ENCODE peak calls at places on chromosomes 12 and 14, in ten cellular contexts. G is pancreas, J is endothelial cell of umbilical vein, K is upper lobe of right lung, L is AG04450, T is left ventricle myocardium inferior, B is hepatocyte, N is tibial artery, C is K562, U is body of pancreas. E is an unnamed sample.

GRCh38 chr14:77488558-77488957 is 10.1 kb downstream of the ISM2 start:
- DNase-seq in T (no peak), G (no peak), J (no peak), N (no peak), C (no peak), L (no peak), B (no peak), K (no peak), U (no peak), E (no peak)

GRCh38 chr12:115946867-115947695 is 330.4 kb downstream of the MED13L start:
- DNase-seq in B (no peak), C (peak; percentile 47), U (no peak), G (no peak), T (no peak), K (no peak), J (no peak), L (no peak), N (no peak), E (no peak)

GRCh38 chr12:124445121-124445718 is 122.2 kb downstream of the NCOR2 start:
- DNase-seq in N (no peak), J (no peak), C (no peak), T (peak; percentile 13), B (no peak), K (no peak), L (no peak), G (no peak), U (no peak), E (peak; percentile 8)

GRCh38 chr12:100675432-100675831 is 101.9 kb downstream of the GAS2L3 start:
- DNase-seq in G (no peak), B (peak; percentile 43), U (peak; percentile 13), K (no peak), T (no peak), C (no peak), L (peak; percentile 47), N (peak; percentile 44), J (peak; percentile 85), E (no peak)

GRCh38 chr12:101117842-101118241 is 92.2 kb downstream of the SLC5A8 start:
- DNase-seq in C (no peak), J (no peak), L (no peak), G (peak; percentile 9), U (no peak), B (no peak), T (no peak), K (no peak), N (no peak), E (no peak)

GRCh38 chr12:91685917-91686316 is 459.7 kb downstream of the BTG1 start:
- DNase-seq in L (no peak), N (no peak), B (no peak), T (no peak), J (peak; percentile 17), K (no peak), U (no peak), C (no peak), G (no peak), E (no peak)

GRCh38 chr12:78864483-78865296 is at the start of gene SYT1:
- DNase-seq in N (peak; percentile 19), U (peak; percentile 7), B (peak; percentile 72), K (peak; percentile 51), J (peak; percentile 77), L (peak; percentile 65), T (peak; percentile 14), G (peak; percentile 12), C (no peak), E (no peak)

GRCh38 chr12:85424581-85425348 is 144.7 kb downstream of the ALX1 start:
- DNase-seq in K (no peak), T (no peak), B (peak; percentile 59), G (peak; percentile 44), C (peak; percentile 6), U (peak; percentile 71), L (no peak), N (no peak), J (peak; percentile 31), E (no peak)

GRCh38 chr12:21353487-21353886 is 18.8 kb upstream of the SLCO1A2 start:
- DNase-seq in N (no peak), U (no peak), B (no peak), K (no peak), C (no peak), J (no peak), G (no peak), L (no peak), T (no peak), E (no peak)

GRCh38 chr12:108967869-108968540 is 52.9 kb downstream of the SVOP start:
- DNase-seq in T (no peak), G (no peak), K (no peak), N (no peak), J (no peak), C (peak; percentile 57), B (peak; percentile 38), L (no peak), U (no peak), E (no peak)

GRCh38 chr12:123041811-123042655 is 61.6 kb downstream of the ARL6IP4 start:
- DNase-seq in C (no peak), B (peak; percentile 86), L (peak; percentile 90), K (no peak), J (no peak), G (no peak), N (no peak), T (no peak), U (no peak), E (no peak)

GRCh38 chr12:105426766-105427165 is 96.3 kb downstream of the C12orf75 start:
- DNase-seq in U (no peak), B (no peak), T (no peak), J (no peak), L (no peak), K (no peak), C (no peak), N (no peak), G (no peak), E (no peak)

GRCh38 chr12:105425263-105426174 is 95.0 kb downstream of the C12orf75 start:
- DNase-seq in T (no peak), L (no peak), K (no peak), U (no peak), J (no peak), C (no peak), B (no peak), N (no peak), G (no peak), E (no peak)

GRCh38 chr12:105431537-105431936 is 101.0 kb downstream of the C12orf75 start:
- DNase-seq in C (no peak), K (no peak), N (no peak), G (no peak), U (no peak), L (no peak), T (no peak), B (no peak), J (no peak), E (no peak)

GRCh38 chr12:105428793-105429192 is 98.3 kb downstream of the C12orf75 start:
- DNase-seq in U (no peak), G (no peak), J (no peak), B (no peak), K (no peak), L (no peak), T (no peak), C (no peak), N (no peak), E (no peak)

DNA sequence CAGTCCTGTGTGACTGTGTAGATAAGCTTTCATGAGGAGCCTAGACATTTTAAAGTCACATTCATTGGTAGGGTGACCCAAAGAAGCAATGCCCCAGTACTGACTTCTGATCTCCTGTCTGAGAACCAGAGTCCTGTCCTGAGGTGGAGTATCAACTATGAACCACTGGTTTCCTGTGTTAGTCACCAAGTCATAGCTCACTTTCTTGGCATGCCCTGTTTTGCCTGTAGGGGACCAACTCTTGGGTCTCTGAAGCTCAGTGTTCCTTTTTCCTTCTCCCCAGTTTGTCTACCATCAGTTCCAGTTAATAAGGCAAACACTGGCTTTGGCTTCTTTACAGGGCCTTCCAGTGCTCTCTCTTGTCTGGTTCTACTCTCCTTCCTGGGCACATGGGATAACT is 97.4 kb downstream of the C12orf75 start:
- DNase-seq in C (no peak), U (no peak), B (no peak), N (no peak), K (no peak), G (no peak), T (no peak), J (peak; percentile 76), L (no peak), E (no peak)
- TF ChIP-seq CTCF in C (no peak), U (no peak), B (no peak), N (no peak), K (no peak), G (no peak), T (no peak), J (peak; percentile 27), L (peak; percentile 12), E (no peak)

GRCh38 chr12:131378861-131379665 is 331.8 kb upstream of the SFSWAP start:
- DNase-seq in G (no peak), L (no peak), C (no peak), B (no peak), K (peak; percentile 61), T (no peak), N (no peak), J (no peak), U (no peak), E (no peak)
- H3K27ac ChIP-seq in G (no peak overlapping the region), L (no peak overlapping the region), C (no peak overlapping the region), B (no peak overlapping the region), K (no peak overlapping the region), T (no peak overlapping the region), N (no peak overlapping the region), J (no peak overlapping the region), U (no peak overlapping the region), E (no peak overlapping the region)

GRCh38 chr12:74415633-74416032 is 122.0 kb upstream of the ATXN7L3B start:
- DNase-seq in N (no peak), K (no peak), T (no peak), B (peak; percentile 52), U (no peak), L (no peak), J (peak; percentile 19), C (no peak), G (no peak), E (no peak)
- TF ChIP-seq CTCF in N (no peak), K (peak; percentile 39), T (peak; percentile 50), B (peak; percentile 67), U (peak; percentile 43), L (peak; percentile 61), J (peak; percentile 29), C (peak; percentile 46), G (no peak), E (peak; percentile 40)

DNA sequence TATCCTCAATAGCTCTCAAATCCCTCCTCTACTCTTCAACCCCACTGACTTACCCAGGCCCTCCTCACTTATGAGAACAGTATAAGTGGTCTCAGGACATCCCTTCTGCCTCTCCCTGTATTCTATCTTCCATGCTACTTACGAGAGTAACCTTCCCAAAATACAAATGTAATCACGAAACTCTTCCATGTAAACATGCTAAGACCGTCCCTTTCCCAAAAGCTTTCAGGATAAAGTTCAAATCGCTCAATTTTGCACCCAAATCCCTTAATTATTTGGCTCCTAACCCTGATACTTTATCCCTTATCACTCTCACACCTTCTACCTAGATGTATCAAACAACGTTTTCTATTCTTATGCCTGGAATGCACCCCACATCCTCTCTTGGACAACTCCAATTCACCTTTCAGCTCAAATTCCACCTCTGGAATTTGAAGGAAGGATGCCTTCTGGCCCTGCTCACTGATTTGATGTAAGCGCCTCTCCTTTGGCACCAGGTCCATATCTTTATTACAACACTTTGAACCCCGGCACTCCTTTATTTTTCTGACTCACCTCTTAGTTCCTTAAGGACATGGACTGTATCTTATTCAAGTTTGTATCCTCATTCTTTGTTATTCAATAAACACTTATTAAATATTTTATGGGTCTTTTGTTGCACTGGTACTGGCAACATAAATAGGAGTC is 3.2 kb downstream of the GALC start:
- DNase-seq in J (no peak), L (no peak), T (no peak), U (no peak), G (no peak), K (no peak), C (no peak), B (no peak), N (no peak), E (no peak)
- H3K27ac ChIP-seq in J (no peak overlapping the region), L (no peak overlapping the region), T (no peak overlapping the region), U (no peak overlapping the region), G (no peak overlapping the region), K (no peak overlapping the region), C (no peak overlapping the region), B (no peak overlapping the region), N (no peak overlapping the region), E (no peak overlapping the region)